ENCODE peak calls at places on chromosome 10, in five cellular contexts. One of them, this sample, is unnamed. For H3K4me1, the result is how much of the 10 kb centered on the place peaks cover.

GRCh38 chr10:5297466-5297865 is 67.3 kb upstream of the UCN3 start:
- DNase-seq in mesenchymal stem cell: no peak
- DNase-seq in mammary epithelial cell: peak
- DNase-seq in OCI-LY7: no peak
- DNase-seq in MM.1S: peak
- DNase-seq in this sample: no peak

GRCh38 chr10:23643396-23643795 is 204.5 kb downstream of the OTUD1 start:
- DNase-seq in mesenchymal stem cell: peak
- DNase-seq in mammary epithelial cell: no peak
- DNase-seq in OCI-LY7: no peak
- DNase-seq in MM.1S: no peak
- DNase-seq in this sample: no peak

GRCh38 chr10:124149681-124150080 is 56.3 kb upstream of the CHST15 start:
- DNase-seq in mesenchymal stem cell: no peak
- DNase-seq in mammary epithelial cell: no peak
- DNase-seq in OCI-LY7: peak
- DNase-seq in MM.1S: peak
- DNase-seq in this sample: no peak

GRCh38 chr10:5532231-5532605 is 7.5 kb downstream of the CALML3 start:
- DNase-seq in mesenchymal stem cell: no peak
- DNase-seq in mammary epithelial cell: no peak
- DNase-seq in OCI-LY7: no peak
- DNase-seq in MM.1S: no peak
- DNase-seq in this sample: no peak

GRCh38 chr10:85259908-85260307 is 931.5 kb downstream of the CCSER2 start:
- DNase-seq in mesenchymal stem cell: no peak
- DNase-seq in mammary epithelial cell: no peak
- DNase-seq in OCI-LY7: no peak
- DNase-seq in MM.1S: no peak
- DNase-seq in this sample: no peak

GRCh38 chr10:4845766-4846165 is 19.8 kb downstream of the AKR1E2 start:
- DNase-seq in mesenchymal stem cell: no peak
- DNase-seq in mammary epithelial cell: no peak
- DNase-seq in OCI-LY7: no peak
- DNase-seq in MM.1S: no peak
- DNase-seq in this sample: no peak

GRCh38 chr10:128068398-128069285 is 57.6 kb downstream of the MKI67 start:
- DNase-seq in mesenchymal stem cell: no peak
- DNase-seq in mammary epithelial cell: no peak
- DNase-seq in OCI-LY7: peak
- DNase-seq in MM.1S: peak
- DNase-seq in this sample: peak

GRCh38 chr10:5518143-5518542 is 6.6 kb upstream of the CALML3 start:
- DNase-seq in mesenchymal stem cell: no peak
- DNase-seq in mammary epithelial cell: no peak
- DNase-seq in OCI-LY7: no peak
- DNase-seq in MM.1S: no peak
- DNase-seq in this sample: no peak

GRCh38 chr10:75532253-75532924 is 101.0 kb downstream of the LRMDA start:
- DNase-seq in mesenchymal stem cell: peak
- DNase-seq in mammary epithelial cell: peak
- DNase-seq in OCI-LY7: no peak
- DNase-seq in MM.1S: no peak
- DNase-seq in this sample: peak

GRCh38 chr10:114708084-114708483 is 50.0 kb upstream of the ABLIM1 start:
- DNase-seq in mesenchymal stem cell: no peak
- DNase-seq in mammary epithelial cell: no peak
- DNase-seq in OCI-LY7: no peak
- DNase-seq in MM.1S: no peak
- DNase-seq in this sample: no peak

GRCh38 chr10:78977761-78978305 is 90.9 kb upstream of the ZMIZ1 start:
- DNase-seq in mesenchymal stem cell: peak
- DNase-seq in mammary epithelial cell: peak
- DNase-seq in OCI-LY7: no peak
- DNase-seq in MM.1S: no peak
- DNase-seq in this sample: peak

GRCh38 chr10:4240641-4241197 is 455.7 kb upstream of the KLF6 start:
- DNase-seq in mesenchymal stem cell: peak
- DNase-seq in mammary epithelial cell: no peak
- DNase-seq in OCI-LY7: no peak
- DNase-seq in MM.1S: no peak
- DNase-seq in this sample: no peak

GRCh38 chr10:55631071-55631654 is 729.9 kb downstream of the ZWINT start:
- DNase-seq in mesenchymal stem cell: peak
- DNase-seq in mammary epithelial cell: peak
- DNase-seq in OCI-LY7: no peak
- DNase-seq in MM.1S: peak
- DNase-seq in this sample: peak

GRCh38 chr10:121734517-121735137 is 136.4 kb upstream of the FGFR2 start:
- DNase-seq in mesenchymal stem cell: peak
- DNase-seq in mammary epithelial cell: peak
- DNase-seq in OCI-LY7: peak
- DNase-seq in MM.1S: peak
- DNase-seq in this sample: peak

GRCh38 chr10:35554036-35554435 is 51.1 kb upstream of the GJD4 start:
- DNase-seq in mesenchymal stem cell: no peak
- DNase-seq in mammary epithelial cell: no peak
- DNase-seq in OCI-LY7: no peak
- DNase-seq in MM.1S: no peak
- DNase-seq in this sample: no peak

GRCh38 chr10:118272090-118272775 is 69.9 kb downstream of the FAM204A start:
- DNase-seq in mesenchymal stem cell: peak
- DNase-seq in mammary epithelial cell: no peak
- DNase-seq in OCI-LY7: no peak
- DNase-seq in MM.1S: no peak
- DNase-seq in this sample: peak

GRCh38 chr10:104424719-104425118 is 71.1 kb downstream of the CFAP58 start:
- DNase-seq in mesenchymal stem cell: no peak
- DNase-seq in mammary epithelial cell: peak
- DNase-seq in OCI-LY7: no peak
- DNase-seq in MM.1S: no peak
- DNase-seq in this sample: no peak

GRCh38 chr10:49353895-49354566 is 41.9 kb downstream of the DRGX start:
- DNase-seq in mesenchymal stem cell: no peak
- DNase-seq in mammary epithelial cell: no peak
- DNase-seq in OCI-LY7: no peak
- DNase-seq in MM.1S: no peak
- DNase-seq in this sample: no peak

GRCh38 chr10:76124230-76124629 is 692.8 kb downstream of the LRMDA start:
- DNase-seq in mesenchymal stem cell: no peak
- DNase-seq in mammary epithelial cell: no peak
- DNase-seq in OCI-LY7: no peak
- DNase-seq in MM.1S: no peak
- DNase-seq in this sample: no peak

GRCh38 chr10:86397120-86397519 is 30.5 kb upstream of the GRID1 start:
- DNase-seq in mesenchymal stem cell: no peak
- DNase-seq in mammary epithelial cell: no peak
- DNase-seq in OCI-LY7: no peak
- DNase-seq in MM.1S: no peak
- DNase-seq in this sample: no peak

GRCh38 chr10:33421789-33422188 is 87.3 kb upstream of the NRP1 start:
- DNase-seq in mesenchymal stem cell: peak
- DNase-seq in mammary epithelial cell: peak
- DNase-seq in OCI-LY7: no peak
- DNase-seq in MM.1S: no peak
- DNase-seq in this sample: peak

GRCh38 chr10:480928-481551 is 208.4 kb downstream of the DIP2C start:
- DNase-seq in mesenchymal stem cell: peak
- DNase-seq in mammary epithelial cell: no peak
- DNase-seq in OCI-LY7: no peak
- DNase-seq in MM.1S: no peak
- DNase-seq in this sample: no peak

GRCh38 chr10:17025444-17026295 is 103.9 kb downstream of the CUBN start:
- DNase-seq in mesenchymal stem cell: peak
- DNase-seq in mammary epithelial cell: peak
- DNase-seq in OCI-LY7: no peak
- DNase-seq in MM.1S: no peak
- DNase-seq in this sample: peak

GRCh38 chr10:69069090-69070042 is 18.5 kb upstream of the SRGN start:
- DNase-seq in mesenchymal stem cell: peak
- DNase-seq in mammary epithelial cell: no peak
- DNase-seq in OCI-LY7: no peak
- DNase-seq in MM.1S: no peak
- DNase-seq in this sample: no peak

GRCh38 chr10:45505336-45505735 is 131.3 kb downstream of the ALOX5 start:
- DNase-seq in mesenchymal stem cell: no peak
- DNase-seq in mammary epithelial cell: no peak
- DNase-seq in OCI-LY7: no peak
- DNase-seq in MM.1S: no peak
- DNase-seq in this sample: no peak

GRCh38 chr10:33073641-33074410 is 115.8 kb upstream of the ITGB1 start:
- DNase-seq in mesenchymal stem cell: no peak
- DNase-seq in mammary epithelial cell: no peak
- DNase-seq in OCI-LY7: peak
- DNase-seq in MM.1S: no peak
- DNase-seq in this sample: peak

GRCh38 chr10:2949948-2950354 is 117.4 kb upstream of the PFKP start:
- DNase-seq in mesenchymal stem cell: no peak
- DNase-seq in mammary epithelial cell: peak
- DNase-seq in OCI-LY7: no peak
- DNase-seq in MM.1S: no peak
- DNase-seq in this sample: no peak

DNA sequence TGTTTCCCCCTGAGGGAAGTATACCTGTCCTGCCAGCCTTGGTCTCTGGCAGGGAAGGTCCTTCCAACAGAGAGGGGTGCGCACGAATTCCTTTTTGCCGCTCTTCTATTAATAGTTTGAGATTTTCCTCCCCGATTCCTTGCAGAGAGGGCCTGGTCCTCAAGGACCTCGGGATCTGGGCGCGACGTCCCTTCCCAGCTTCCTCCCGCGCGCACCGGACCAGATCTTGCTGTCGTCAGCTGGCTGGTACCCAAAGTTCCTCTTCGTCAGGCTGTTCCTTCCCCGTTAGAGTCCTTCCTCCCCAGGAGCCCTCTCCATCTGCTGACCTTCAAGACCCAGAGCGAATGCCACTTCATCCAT is 746 bp upstream of the GOT1 start:
- DNase-seq in mesenchymal stem cell: peak
- DNase-seq in mammary epithelial cell: peak
- DNase-seq in OCI-LY7: peak
- DNase-seq in MM.1S: no peak
- DNase-seq in this sample: peak
- H3K4me1 ChIP-seq in mesenchymal stem cell: under half
- H3K4me1 ChIP-seq in mammary epithelial cell: under half
- H3K4me1 ChIP-seq in OCI-LY7: under half
- H3K4me1 ChIP-seq in MM.1S: under half
- H3K4me1 ChIP-seq in this sample: under half

DNA sequence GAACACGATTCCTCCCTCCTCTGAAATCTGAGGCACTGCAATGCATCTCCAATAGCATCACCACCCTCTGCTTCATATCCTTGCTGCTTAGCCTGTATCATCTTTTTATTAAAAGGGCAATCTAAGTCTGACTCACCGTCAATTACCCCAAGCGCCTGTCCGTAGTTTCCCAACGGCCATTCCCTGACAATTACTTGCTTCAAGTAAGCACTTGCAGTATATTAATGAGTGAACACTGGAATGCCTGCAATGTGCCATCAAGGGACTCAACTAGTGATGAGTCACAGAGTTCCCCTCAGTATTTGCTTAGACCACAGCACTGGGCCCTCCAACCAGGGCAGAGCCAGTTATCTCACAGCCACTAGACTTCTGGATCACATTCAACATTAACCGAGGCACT is 19.5 kb upstream of the PPP1R3C start:
- DNase-seq in mesenchymal stem cell: peak
- DNase-seq in mammary epithelial cell: peak
- DNase-seq in OCI-LY7: no peak
- DNase-seq in MM.1S: no peak
- DNase-seq in this sample: peak
- H3K4me2 ChIP-seq in mesenchymal stem cell: no peak
- H3K4me2 ChIP-seq in mammary epithelial cell: peak
- H3K4me2 ChIP-seq in OCI-LY7: no peak
- H3K4me2 ChIP-seq in MM.1S: no peak
- H3K4me2 ChIP-seq in this sample: peak

GRCh38 chr10:77520290-77520689 is 117.3 kb downstream of the KCNMA1 start:
- DNase-seq in mesenchymal stem cell: no peak
- DNase-seq in mammary epithelial cell: no peak
- DNase-seq in OCI-LY7: no peak
- DNase-seq in MM.1S: no peak
- DNase-seq in this sample: no peak

GRCh38 chr10:77516575-77516974 is 121.0 kb downstream of the KCNMA1 start:
- DNase-seq in mesenchymal stem cell: no peak
- DNase-seq in mammary epithelial cell: no peak
- DNase-seq in OCI-LY7: no peak
- DNase-seq in MM.1S: no peak
- DNase-seq in this sample: no peak

GRCh38 chr10:77518258-77518909 is 119.2 kb downstream of the KCNMA1 start:
- DNase-seq in mesenchymal stem cell: no peak
- DNase-seq in mammary epithelial cell: no peak
- DNase-seq in OCI-LY7: no peak
- DNase-seq in MM.1S: no peak
- DNase-seq in this sample: no peak

GRCh38 chr10:77520995-77521394 is 116.6 kb downstream of the KCNMA1 start:
- DNase-seq in mesenchymal stem cell: no peak
- DNase-seq in mammary epithelial cell: no peak
- DNase-seq in OCI-LY7: no peak
- DNase-seq in MM.1S: no peak
- DNase-seq in this sample: no peak

DNA sequence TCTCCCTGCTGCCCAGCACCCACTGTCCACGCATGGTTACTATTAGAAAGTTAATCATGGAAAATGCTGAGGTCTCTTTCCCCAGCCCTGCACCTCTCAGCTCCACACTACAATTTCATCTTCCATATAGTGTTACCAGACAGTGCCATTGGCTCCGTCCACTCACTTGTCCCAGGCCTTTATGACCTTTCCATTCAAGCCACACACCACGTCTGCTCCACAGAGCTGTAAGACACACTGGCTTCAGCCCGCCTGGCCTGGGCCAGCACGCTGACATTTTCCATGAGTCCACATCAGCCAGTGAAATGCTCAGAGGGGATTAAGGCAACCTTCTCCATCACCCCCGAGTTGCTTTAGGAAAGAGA is 118.7 kb downstream of the KCNMA1 start:
- DNase-seq in mesenchymal stem cell: no peak
- DNase-seq in mammary epithelial cell: no peak
- DNase-seq in OCI-LY7: no peak
- DNase-seq in MM.1S: no peak
- DNase-seq in this sample: no peak
- H3K4me1 ChIP-seq in mesenchymal stem cell: under half
- H3K4me1 ChIP-seq in mammary epithelial cell: under half
- H3K4me1 ChIP-seq in OCI-LY7: under half
- H3K4me1 ChIP-seq in MM.1S: under half
- H3K4me1 ChIP-seq in this sample: under half

GRCh38 chr10:110457851-110458582 is 39.7 kb upstream of the DUSP5 start:
- DNase-seq in mesenchymal stem cell: no peak
- DNase-seq in mammary epithelial cell: no peak
- DNase-seq in OCI-LY7: peak
- DNase-seq in MM.1S: peak
- DNase-seq in this sample: peak
- H3K4me2 ChIP-seq in mesenchymal stem cell: no peak
- H3K4me2 ChIP-seq in mammary epithelial cell: no peak
- H3K4me2 ChIP-seq in OCI-LY7: peak
- H3K4me2 ChIP-seq in MM.1S: peak
- H3K4me2 ChIP-seq in this sample: no peak